ENCODE peak calls at places on chromosomes 6 and 20, in seven cellular contexts. P is psoas muscle, B is HFF-Myc, G is heart left ventricle, K is cardiac fibroblast, O is adrenal gland, Q is Karpas-422. Y is an unnamed sample.

GRCh38 chr6:134394141-134394648 is 76.3 kb upstream of the SGK1 start:
- DNase-seq in G (no peak), P (no peak), K (no peak), O (no peak), Q (no peak), B (no peak), Y (no peak)

GRCh38 chr6:12289655-12290489 is at the start of gene EDN1:
- DNase-seq in O (peak), K (peak), B (no peak), G (peak), P (peak), Q (peak), Y (peak)

GRCh38 chr20:37729452-37729851 is 35.6 kb downstream of the CTNNBL1 start:
- DNase-seq in P (no peak), G (no peak), O (no peak), Q (no peak), K (no peak), B (no peak), Y (no peak)

GRCh38 chr6:159713984-159714383 is 13.3 kb upstream of the WTAP start:
- DNase-seq in O (no peak), Q (no peak), P (no peak), B (no peak), K (no peak), G (no peak), Y (no peak)

GRCh38 chr6:68876792-68877493 is 241.9 kb downstream of the ADGRB3 start:
- DNase-seq in O (no peak), Q (peak), P (no peak), B (no peak), K (peak), G (no peak), Y (peak)

GRCh38 chr6:33785766-33786165 is 3.2 kb downstream of the LEMD2 start:
- DNase-seq in B (no peak), G (no peak), K (peak), Q (no peak), O (no peak), P (no peak), Y (no peak)

GRCh38 chr6:142011156-142011555 is 121.6 kb upstream of the GJE1 start:
- DNase-seq in G (no peak), Q (no peak), O (no peak), B (no peak), P (no peak), K (peak), Y (no peak)

GRCh38 chr6:22151892-22152291 is 144.9 kb downstream of the PRL start:
- DNase-seq in K (no peak), G (no peak), O (no peak), Q (no peak), P (no peak), B (no peak), Y (no peak)

GRCh38 chr6:119444642-119445557 is 95.3 kb upstream of the MAN1A1 start:
- DNase-seq in K (peak), Q (no peak), O (no peak), B (no peak), G (no peak), P (no peak), Y (no peak)

GRCh38 chr6:132456700-132457143 is 55.4 kb upstream of the MOXD1 start:
- DNase-seq in G (peak), P (peak), Q (no peak), K (no peak), B (no peak), O (peak), Y (peak)

GRCh38 chr20:62376112-62377063 is 9.3 kb upstream of the LAMA5 start:
- DNase-seq in K (no peak), P (no peak), B (no peak), O (peak), Q (no peak), G (peak), Y (peak)

GRCh38 chr6:74409447-74409846 is 713.4 kb downstream of the CD109 start:
- DNase-seq in K (peak), G (no peak), Q (peak), O (no peak), P (no peak), B (peak), Y (peak)

GRCh38 chr20:51930775-51931174 is 128.5 kb upstream of the SALL4 start:
- DNase-seq in P (no peak), B (peak), G (peak), Q (peak), O (no peak), K (peak), Y (no peak)

GRCh38 chr6:121437861-121438651 is 2.6 kb downstream of the GJA1 start:
- DNase-seq in P (no peak), K (peak), G (no peak), O (peak), Q (no peak), B (no peak), Y (no peak)

GRCh38 chr6:37705239-37706051 is 7.8 kb upstream of the MDGA1 start:
- DNase-seq in Q (peak), G (peak), K (peak), O (peak), B (peak), P (peak), Y (peak)

GRCh38 chr6:22141271-22141745 is 155.5 kb downstream of the PRL start:
- DNase-seq in Q (no peak), B (no peak), G (peak), O (peak), P (no peak), K (peak), Y (peak)

GRCh38 chr20:50112512-50113419 is at the start of gene UBE2V1:
- DNase-seq in P (peak), O (peak), Q (peak), G (peak), B (peak), K (peak), Y (peak)

GRCh38 chr6:1059596-1059995 is 252.3 kb upstream of the FOXQ1 start:
- DNase-seq in O (no peak), B (no peak), Q (no peak), K (no peak), G (no peak), P (no peak), Y (no peak)

GRCh38 chr6:150068786-150069648 is at the start of gene ULBP3:
- DNase-seq in P (peak), G (peak), O (peak), B (peak), K (peak), Q (peak), Y (peak)

GRCh38 chr6:143958839-143959399 is 49.1 kb downstream of the PLAGL1 start:
- DNase-seq in O (no peak), K (no peak), Q (no peak), B (no peak), P (no peak), G (no peak), Y (peak)

GRCh38 chr6:54690596-54690995 is 156.0 kb upstream of the FAM83B start:
- DNase-seq in K (no peak), P (no peak), O (no peak), G (no peak), B (no peak), Q (no peak), Y (no peak)

GRCh38 chr6:139371421-139372253 is 2.8 kb downstream of the CITED2 start:
- DNase-seq in K (peak), B (no peak), Q (peak), P (no peak), O (no peak), G (no peak), Y (no peak)

GRCh38 chr20:53609501-53610445 is 16.1 kb upstream of the ZNF217 start:
- DNase-seq in O (no peak), G (peak), B (no peak), P (peak), K (peak), Q (no peak), Y (peak)
- H3K4me3 ChIP-seq in O (no peak), G (no peak), B (peak), P (no peak), K (no peak), Q (no peak), Y (peak)

DNA sequence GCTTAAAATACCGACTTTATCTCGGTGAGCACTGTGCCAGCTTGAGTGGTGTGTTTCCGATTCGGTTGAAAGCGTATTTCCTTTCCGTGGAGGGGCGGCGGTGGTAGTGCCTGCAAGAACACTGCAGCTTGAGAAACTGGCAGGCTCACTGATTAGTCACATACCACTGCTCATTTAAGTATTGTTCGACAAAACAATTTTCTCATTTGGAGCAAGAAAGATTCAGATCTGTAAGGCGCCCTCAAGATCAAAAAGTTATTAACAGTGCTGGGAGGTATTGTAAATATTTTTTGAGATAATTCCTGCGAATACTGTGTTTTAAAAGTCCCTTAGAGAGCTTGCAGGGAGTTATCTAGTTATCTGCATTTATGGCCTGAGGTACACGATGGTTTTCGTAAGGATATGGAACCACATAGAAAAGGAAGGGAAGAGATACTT is 1.3 kb downstream of the MAPK14 start:
- DNase-seq in Q (peak), O (peak), K (peak), G (peak), P (peak), B (no peak), Y (peak)
- H3K4me3 ChIP-seq in Q (peak), O (peak), K (peak), G (peak), P (peak), B (peak), Y (peak)

GRCh38 chr20:40686434-40686882 is 2.6 kb downstream of the MAFB start:
- DNase-seq in B (no peak), G (no peak), O (no peak), P (no peak), K (no peak), Q (no peak), Y (no peak)

GRCh38 chr20:40683894-40684268 is 5.2 kb downstream of the MAFB start:
- DNase-seq in K (no peak), O (no peak), P (no peak), G (no peak), Q (no peak), B (no peak), Y (no peak)

GRCh38 chr20:40686893-40687292 is 2.1 kb downstream of the MAFB start:
- DNase-seq in O (no peak), B (no peak), P (no peak), K (no peak), Q (no peak), G (no peak), Y (no peak)

GRCh38 chr20:40683221-40683893 is 5.7 kb downstream of the MAFB start:
- DNase-seq in Q (no peak), B (no peak), G (peak), O (peak), K (peak), P (peak), Y (no peak)

DNA sequence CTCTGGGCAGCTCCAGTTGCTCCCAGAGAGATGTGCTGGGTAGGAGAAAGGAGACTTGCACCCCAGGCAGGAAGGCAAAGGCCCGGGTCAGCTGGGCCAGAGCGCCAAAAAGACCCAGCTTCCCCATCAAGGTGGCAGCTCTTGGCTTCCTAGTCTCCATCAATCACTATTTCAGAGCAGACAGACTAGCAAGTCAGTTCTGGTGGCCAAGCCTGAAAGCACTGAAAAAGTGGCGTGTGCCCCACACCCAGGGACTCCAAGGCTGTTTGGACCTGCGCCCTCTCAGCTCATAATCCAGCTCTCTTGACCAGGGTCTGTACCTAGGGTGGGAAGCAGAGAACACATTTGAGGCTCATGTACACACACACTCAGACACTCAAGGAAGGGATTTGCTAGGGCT is 3.7 kb downstream of the MAFB start:
- DNase-seq in P (no peak), K (no peak), G (no peak), B (no peak), O (no peak), Q (no peak), Y (no peak)
- H3K4me3 ChIP-seq in P (peak), K (no peak), G (peak), B (no peak), O (no peak), Q (no peak), Y (no peak)

DNA sequence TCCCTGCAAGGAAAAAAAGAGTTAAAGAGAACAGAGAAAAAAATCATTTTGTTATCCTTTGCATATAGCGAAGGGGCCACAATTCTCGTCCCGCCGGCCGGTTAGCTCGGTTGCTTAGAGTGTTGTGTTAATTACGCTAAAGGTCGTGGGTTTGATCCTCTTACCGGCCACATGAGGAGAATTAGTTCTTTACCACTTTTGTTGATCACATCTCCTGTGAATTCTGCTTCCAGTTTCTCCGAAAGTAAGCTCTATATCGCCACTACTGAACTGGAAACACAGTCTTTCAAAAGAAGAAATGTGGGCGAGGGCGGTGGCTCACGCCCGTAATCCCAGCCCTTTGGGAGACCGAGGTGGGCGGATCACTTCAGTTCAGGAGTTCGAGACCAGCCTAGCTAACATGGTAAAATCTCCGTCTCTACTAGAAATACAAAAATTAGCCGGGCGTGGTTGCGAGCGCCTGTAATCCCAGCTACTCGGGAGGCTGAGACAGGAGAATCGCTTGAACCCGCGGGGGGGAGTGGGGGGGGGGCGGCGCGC is 13.4 kb downstream of the PRSS16 start:
- DNase-seq in Q (no peak), B (no peak), G (no peak), K (peak), P (no peak), O (no peak), Y (no peak)
- H3K4me3 ChIP-seq in Q (no peak), B (peak), G (no peak), K (peak), P (no peak), O (no peak), Y (no peak)

DNA sequence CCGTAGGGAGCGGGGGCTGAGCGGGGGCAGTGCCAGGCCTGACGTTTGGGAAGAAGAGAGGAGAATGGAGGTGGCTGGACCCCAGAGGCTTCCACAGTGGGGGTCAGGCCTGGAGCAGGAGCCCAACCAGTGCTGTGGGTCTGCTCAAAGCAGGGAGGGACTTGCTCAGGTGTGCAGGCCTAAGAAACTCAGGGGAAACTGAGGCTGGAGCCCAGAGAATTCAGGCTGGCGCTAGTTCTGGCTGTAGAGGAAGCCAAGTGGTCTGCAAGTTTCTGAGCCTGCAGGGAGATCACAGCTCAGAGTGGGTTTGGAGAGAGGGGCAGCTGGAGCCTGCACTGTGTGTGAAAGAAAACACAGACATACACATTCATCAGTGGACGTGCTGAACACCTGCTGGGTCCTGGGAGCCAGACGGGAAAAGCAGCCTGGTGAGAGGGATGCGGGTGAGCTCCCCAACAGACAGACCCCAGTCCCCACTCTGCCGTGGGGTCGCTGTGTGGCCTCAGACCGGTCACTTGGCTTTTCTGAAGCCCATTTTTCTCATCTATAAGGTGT is 17.7 kb upstream of the FOXP4 start:
- DNase-seq in K (no peak), P (no peak), G (no peak), B (no peak), Q (no peak), O (no peak), Y (no peak)
- H3K4me3 ChIP-seq in K (no peak), P (no peak), G (no peak), B (no peak), Q (no peak), O (no peak), Y (no peak)

DNA sequence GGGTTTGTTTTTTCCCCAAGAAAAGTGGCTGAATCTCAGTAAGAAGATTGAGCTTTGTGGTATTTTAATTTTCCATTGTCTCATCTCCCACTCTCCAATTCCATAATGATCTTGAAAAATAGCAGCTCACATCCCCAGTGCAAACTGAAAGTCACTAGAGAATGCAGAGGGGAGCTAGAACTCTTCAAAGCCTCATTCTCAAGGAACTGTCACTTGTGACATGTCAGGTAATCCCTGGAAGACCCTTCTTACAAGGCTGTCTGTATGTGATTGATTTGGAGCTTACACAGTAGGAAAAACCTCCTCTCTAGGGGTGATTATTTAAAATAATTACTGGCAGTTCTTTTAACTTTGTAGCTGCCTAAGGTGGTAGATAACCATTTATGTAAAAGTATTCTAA is 420.4 kb downstream of the CDH26 start:
- DNase-seq in B (no peak), G (no peak), P (no peak), Q (no peak), O (no peak), K (no peak), Y (no peak)
- H3K4me3 ChIP-seq in B (no peak), G (no peak), P (no peak), Q (no peak), O (no peak), K (no peak), Y (no peak)

GRCh38 chr6:35140991-35141720 is at the start of gene TCP11:
- DNase-seq in P (peak), Q (no peak), G (peak), K (no peak), B (no peak), O (peak), Y (no peak)
- H3K4me3 ChIP-seq in P (peak), Q (no peak), G (peak), K (no peak), B (no peak), O (no peak), Y (no peak)

GRCh38 chr6:28337103-28337520 is 1.2 kb upstream of the ZSCAN31 start:
- DNase-seq in B (no peak), P (no peak), K (no peak), G (no peak), O (no peak), Q (no peak), Y (no peak)
- H3K4me3 ChIP-seq in B (peak), P (peak), K (no peak), G (peak), O (no peak), Q (peak), Y (peak)

GRCh38 chr6:41073203-41073967 is 611 bp downstream of the NFYA start:
- DNase-seq in K (peak), G (peak), P (peak), B (no peak), Q (peak), O (peak), Y (peak)

GRCh38 chr6:41072836-41073202 is at the start of gene NFYA:
- DNase-seq in G (no peak), B (no peak), Q (no peak), O (no peak), P (peak), K (no peak), Y (no peak)

GRCh38 chr6:41071923-41072835 is at the start of gene OARD1:
- DNase-seq in B (peak), Q (peak), G (peak), P (peak), O (peak), K (peak), Y (peak)

GRCh38 chr6:41074692-41075436 is 2.1 kb downstream of the NFYA start:
- DNase-seq in G (no peak), B (no peak), Q (no peak), O (no peak), K (peak), P (no peak), Y (no peak)

GRCh38 chr6:41073968-41074691 is 1.4 kb downstream of the NFYA start:
- DNase-seq in K (peak), B (no peak), G (no peak), O (no peak), P (no peak), Q (peak), Y (no peak)
- H3K4me3 ChIP-seq in K (peak), B (peak), G (peak), O (peak), P (peak), Q (peak), Y (peak)

Y was measured in SJCRH30.